ENCODE peak calls at places on chromosomes 1 and 21, in nine cellular contexts. One of them, this sample, is unnamed.

GRCh38 chr1:22206551-22207125 is 63.7 kb upstream of the WNT4 start:
- DNase-seq in GM06990: no peak
- DNase-seq in upper lobe of right lung: no peak
- DNase-seq in HL-60: no peak
- DNase-seq in psoas muscle: no peak
- DNase-seq in Caco-2: no peak
- DNase-seq in left lung: peak; percentile 16
- DNase-seq in prostate gland: no peak
- DNase-seq in testis: no peak
- DNase-seq in this sample: no peak

GRCh38 chr1:164524810-164525209 is 34.2 kb upstream of the PBX1 start:
- DNase-seq in prostate gland: no peak
- DNase-seq in HL-60: no peak
- DNase-seq in psoas muscle: no peak
- DNase-seq in GM06990: no peak
- DNase-seq in left lung: no peak
- DNase-seq in testis: no peak
- DNase-seq in Caco-2: no peak
- DNase-seq in upper lobe of right lung: no peak
- DNase-seq in this sample: no peak

GRCh38 chr1:204203206-204203767 is 7.0 kb upstream of the KISS1 start:
- DNase-seq in upper lobe of right lung: no peak
- DNase-seq in testis: no peak
- DNase-seq in Caco-2: no peak
- DNase-seq in left lung: no peak
- DNase-seq in GM06990: no peak
- DNase-seq in HL-60: no peak
- DNase-seq in psoas muscle: no peak
- DNase-seq in prostate gland: no peak
- DNase-seq in this sample: no peak

GRCh38 chr1:13730751-13731482 is 30.9 kb downstream of the PRDM2 start:
- DNase-seq in HL-60: peak; percentile 74
- DNase-seq in GM06990: peak; percentile 91
- DNase-seq in psoas muscle: peak; percentile 27
- DNase-seq in testis: peak; percentile 50
- DNase-seq in Caco-2: no peak
- DNase-seq in prostate gland: peak; percentile 13
- DNase-seq in upper lobe of right lung: peak; percentile 66
- DNase-seq in left lung: peak; percentile 64
- DNase-seq in this sample: no peak

GRCh38 chr1:175555266-175555665 is 188.1 kb downstream of the TNR start:
- DNase-seq in psoas muscle: no peak
- DNase-seq in upper lobe of right lung: no peak
- DNase-seq in prostate gland: no peak
- DNase-seq in Caco-2: no peak
- DNase-seq in GM06990: no peak
- DNase-seq in left lung: no peak
- DNase-seq in HL-60: no peak
- DNase-seq in testis: no peak
- DNase-seq in this sample: no peak

GRCh38 chr1:231118704-231119453 is 43.0 kb upstream of the TRIM67 start:
- DNase-seq in testis: no peak
- DNase-seq in psoas muscle: no peak
- DNase-seq in left lung: no peak
- DNase-seq in GM06990: no peak
- DNase-seq in prostate gland: no peak
- DNase-seq in upper lobe of right lung: no peak
- DNase-seq in HL-60: no peak
- DNase-seq in Caco-2: no peak
- DNase-seq in this sample: no peak

GRCh38 chr1:53084589-53084971 is 22.6 kb downstream of the PODN start:
- DNase-seq in left lung: no peak
- DNase-seq in upper lobe of right lung: no peak
- DNase-seq in prostate gland: no peak
- DNase-seq in HL-60: no peak
- DNase-seq in psoas muscle: no peak
- DNase-seq in Caco-2: no peak
- DNase-seq in GM06990: no peak
- DNase-seq in testis: no peak
- DNase-seq in this sample: no peak

GRCh38 chr1:57380923-57381322 is 42.9 kb downstream of the DAB1 start:
- DNase-seq in testis: no peak
- DNase-seq in prostate gland: no peak
- DNase-seq in upper lobe of right lung: no peak
- DNase-seq in psoas muscle: no peak
- DNase-seq in Caco-2: no peak
- DNase-seq in HL-60: no peak
- DNase-seq in left lung: no peak
- DNase-seq in GM06990: no peak
- DNase-seq in this sample: no peak

GRCh38 chr1:202806845-202807366 is 1.3 kb downstream of the KDM5B start:
- DNase-seq in upper lobe of right lung: peak; percentile 67
- DNase-seq in psoas muscle: no peak
- DNase-seq in GM06990: peak; percentile 48
- DNase-seq in testis: peak; percentile 60
- DNase-seq in prostate gland: peak; percentile 16
- DNase-seq in Caco-2: peak; percentile 27
- DNase-seq in HL-60: peak; percentile 62
- DNase-seq in left lung: peak; percentile 37
- DNase-seq in this sample: no peak

GRCh38 chr1:95252422-95252821 is 18.4 kb downstream of the RWDD3 start:
- DNase-seq in testis: no peak
- DNase-seq in left lung: no peak
- DNase-seq in prostate gland: no peak
- DNase-seq in upper lobe of right lung: no peak
- DNase-seq in HL-60: peak; percentile 5
- DNase-seq in Caco-2: no peak
- DNase-seq in GM06990: no peak
- DNase-seq in psoas muscle: no peak
- DNase-seq in this sample: no peak

GRCh38 chr1:246297314-246298273 is 209.5 kb downstream of the SMYD3 start:
- DNase-seq in prostate gland: no peak
- DNase-seq in psoas muscle: no peak
- DNase-seq in upper lobe of right lung: no peak
- DNase-seq in testis: no peak
- DNase-seq in GM06990: no peak
- DNase-seq in HL-60: no peak
- DNase-seq in Caco-2: no peak
- DNase-seq in left lung: no peak
- DNase-seq in this sample: no peak

GRCh38 chr1:1565340-1565739 is 9.3 kb downstream of the SSU72 start:
- DNase-seq in HL-60: no peak
- DNase-seq in psoas muscle: no peak
- DNase-seq in prostate gland: no peak
- DNase-seq in Caco-2: no peak
- DNase-seq in testis: no peak
- DNase-seq in left lung: no peak
- DNase-seq in GM06990: no peak
- DNase-seq in upper lobe of right lung: no peak
- DNase-seq in this sample: no peak

GRCh38 chr1:4128616-4129015 is 228.5 kb upstream of the C1orf174 start:
- DNase-seq in upper lobe of right lung: peak; percentile 55
- DNase-seq in Caco-2: no peak
- DNase-seq in psoas muscle: no peak
- DNase-seq in prostate gland: no peak
- DNase-seq in GM06990: no peak
- DNase-seq in testis: no peak
- DNase-seq in HL-60: no peak
- DNase-seq in left lung: no peak
- DNase-seq in this sample: no peak

GRCh38 chr1:10250663-10251062 is 40.3 kb downstream of the KIF1B start:
- DNase-seq in Caco-2: no peak
- DNase-seq in prostate gland: no peak
- DNase-seq in left lung: no peak
- DNase-seq in HL-60: no peak
- DNase-seq in psoas muscle: no peak
- DNase-seq in upper lobe of right lung: no peak
- DNase-seq in GM06990: no peak
- DNase-seq in testis: no peak
- DNase-seq in this sample: no peak

DNA sequence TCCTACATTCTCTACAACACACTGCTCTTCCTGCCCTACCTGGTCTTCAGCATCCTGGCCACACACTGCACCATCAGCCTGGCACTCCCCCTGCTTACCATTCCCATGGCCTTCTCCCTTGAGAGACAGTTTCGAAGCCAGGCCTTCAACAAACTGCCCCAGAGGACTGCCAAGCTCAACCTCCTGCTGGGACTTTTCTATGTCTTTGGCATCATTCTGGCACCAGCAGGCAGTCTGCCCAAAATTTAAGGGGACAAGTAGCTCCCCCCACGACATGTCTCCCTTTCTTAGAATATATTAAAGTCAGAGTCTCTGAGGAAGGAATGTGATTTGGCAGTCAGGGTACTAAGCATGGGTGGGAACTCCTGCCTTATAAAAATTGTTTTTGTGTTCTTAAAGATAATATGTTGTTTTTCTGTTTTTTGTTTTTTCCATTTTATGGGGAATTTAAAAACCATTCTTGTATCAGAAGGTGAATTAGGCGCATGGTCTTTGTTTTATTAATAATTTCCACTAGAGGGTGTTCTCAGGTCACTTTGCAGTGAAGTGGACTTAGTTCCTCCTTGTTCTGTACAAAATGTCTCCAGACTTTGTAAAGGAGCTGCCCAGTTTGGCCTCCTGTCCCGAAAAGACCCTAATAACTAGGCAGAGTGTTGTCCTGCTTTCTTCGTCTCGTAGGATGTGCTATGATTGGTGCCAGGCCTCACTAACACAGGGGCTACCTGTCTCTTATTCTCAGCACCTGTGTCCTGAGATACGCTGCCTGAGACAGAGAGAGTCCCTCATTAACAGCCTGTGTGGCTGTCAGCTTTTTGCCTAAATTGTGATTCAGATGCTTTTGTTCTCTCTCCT is 13.1 kb downstream of the UBIAD1 start:
- DNase-seq in Caco-2: no peak
- DNase-seq in left lung: no peak
- DNase-seq in HL-60: no peak
- DNase-seq in testis: no peak
- DNase-seq in upper lobe of right lung: no peak
- DNase-seq in psoas muscle: no peak
- DNase-seq in GM06990: no peak
- DNase-seq in prostate gland: no peak
- DNase-seq in this sample: no peak
- TF ChIP-seq CTCF in Caco-2: peak; percentile 14
- TF ChIP-seq CTCF in left lung: peak; percentile 6
- TF ChIP-seq CTCF in HL-60: no peak
- TF ChIP-seq CTCF in testis: peak; percentile 28
- TF ChIP-seq CTCF in upper lobe of right lung: no peak
- TF ChIP-seq CTCF in psoas muscle: peak; percentile 26
- TF ChIP-seq CTCF in GM06990: no peak
- TF ChIP-seq CTCF in prostate gland: peak; percentile 15
- TF ChIP-seq CTCF in this sample: peak; percentile 10

DNA sequence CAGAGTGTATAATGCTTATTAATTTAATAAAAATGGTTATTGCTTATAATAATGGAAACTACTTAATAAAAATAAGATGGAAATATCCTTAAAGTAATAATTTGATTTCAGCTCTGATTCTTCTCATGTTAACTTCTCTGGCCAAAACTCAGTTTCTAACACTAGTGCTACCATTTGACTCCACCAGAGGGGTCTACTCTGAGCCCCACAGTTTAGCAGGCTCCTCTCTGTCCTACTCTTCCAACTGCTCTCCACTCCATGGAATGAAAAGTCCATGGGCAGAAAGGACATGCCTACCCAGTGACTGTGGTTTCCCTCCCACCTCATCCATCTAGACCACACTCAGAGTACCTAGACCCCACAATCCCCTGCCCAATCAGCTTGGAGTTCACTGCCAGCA is 489.1 kb upstream of the CAMK1G start:
- DNase-seq in GM06990: no peak
- DNase-seq in testis: no peak
- DNase-seq in prostate gland: no peak
- DNase-seq in psoas muscle: no peak
- DNase-seq in upper lobe of right lung: no peak
- DNase-seq in left lung: no peak
- DNase-seq in HL-60: no peak
- DNase-seq in Caco-2: no peak
- DNase-seq in this sample: no peak
- TF ChIP-seq CTCF in GM06990: no peak
- TF ChIP-seq CTCF in testis: no peak
- TF ChIP-seq CTCF in prostate gland: no peak
- TF ChIP-seq CTCF in psoas muscle: no peak
- TF ChIP-seq CTCF in upper lobe of right lung: no peak
- TF ChIP-seq CTCF in left lung: no peak
- TF ChIP-seq CTCF in HL-60: no peak
- TF ChIP-seq CTCF in Caco-2: no peak
- TF ChIP-seq CTCF in this sample: no peak

GRCh38 chr21:31920275-31920674 is 47.5 kb downstream of the HUNK start:
- DNase-seq in HL-60: no peak
- DNase-seq in testis: no peak
- DNase-seq in upper lobe of right lung: no peak
- DNase-seq in psoas muscle: no peak
- DNase-seq in Caco-2: no peak
- DNase-seq in GM06990: no peak
- DNase-seq in prostate gland: no peak
- DNase-seq in left lung: no peak
- DNase-seq in this sample: no peak

GRCh38 chr21:31917108-31917507 is 44.3 kb downstream of the HUNK start:
- DNase-seq in HL-60: no peak
- DNase-seq in GM06990: no peak
- DNase-seq in upper lobe of right lung: no peak
- DNase-seq in psoas muscle: peak; percentile 46
- DNase-seq in testis: no peak
- DNase-seq in prostate gland: no peak
- DNase-seq in Caco-2: no peak
- DNase-seq in left lung: no peak
- DNase-seq in this sample: no peak

GRCh38 chr21:31915566-31915965 is 42.7 kb downstream of the HUNK start:
- DNase-seq in Caco-2: no peak
- DNase-seq in HL-60: no peak
- DNase-seq in upper lobe of right lung: no peak
- DNase-seq in prostate gland: no peak
- DNase-seq in psoas muscle: no peak
- DNase-seq in testis: no peak
- DNase-seq in left lung: no peak
- DNase-seq in GM06990: no peak
- DNase-seq in this sample: no peak

GRCh38 chr21:31921079-31921478 is 48.3 kb downstream of the HUNK start:
- DNase-seq in upper lobe of right lung: no peak
- DNase-seq in Caco-2: no peak
- DNase-seq in HL-60: no peak
- DNase-seq in left lung: no peak
- DNase-seq in prostate gland: no peak
- DNase-seq in GM06990: no peak
- DNase-seq in testis: no peak
- DNase-seq in psoas muscle: no peak
- DNase-seq in this sample: no peak

GRCh38 chr21:31918250-31918775 is 45.5 kb downstream of the HUNK start:
- DNase-seq in Caco-2: no peak
- DNase-seq in HL-60: no peak
- DNase-seq in prostate gland: no peak
- DNase-seq in upper lobe of right lung: no peak
- DNase-seq in left lung: no peak
- DNase-seq in GM06990: no peak
- DNase-seq in testis: no peak
- DNase-seq in psoas muscle: no peak
- DNase-seq in this sample: no peak
- TF ChIP-seq CTCF in Caco-2: no peak
- TF ChIP-seq CTCF in HL-60: no peak
- TF ChIP-seq CTCF in prostate gland: no peak
- TF ChIP-seq CTCF in upper lobe of right lung: no peak
- TF ChIP-seq CTCF in left lung: no peak
- TF ChIP-seq CTCF in GM06990: no peak
- TF ChIP-seq CTCF in testis: no peak
- TF ChIP-seq CTCF in psoas muscle: no peak
- TF ChIP-seq CTCF in this sample: no peak

GRCh38 chr1:59146651-59147358 is 150.1 kb upstream of the FGGY start:
- DNase-seq in upper lobe of right lung: peak; percentile 70
- DNase-seq in psoas muscle: peak; percentile 61
- DNase-seq in GM06990: peak; percentile 82
- DNase-seq in left lung: peak; percentile 50
- DNase-seq in testis: peak; percentile 56
- DNase-seq in HL-60: no peak
- DNase-seq in Caco-2: peak; percentile 14
- DNase-seq in prostate gland: no peak
- DNase-seq in this sample: no peak
- TF ChIP-seq CTCF in upper lobe of right lung: peak; percentile 29
- TF ChIP-seq CTCF in psoas muscle: peak; percentile 16
- TF ChIP-seq CTCF in GM06990: peak; percentile 10
- TF ChIP-seq CTCF in left lung: no peak
- TF ChIP-seq CTCF in testis: no peak
- TF ChIP-seq CTCF in HL-60: no peak
- TF ChIP-seq CTCF in Caco-2: no peak
- TF ChIP-seq CTCF in prostate gland: no peak
- TF ChIP-seq CTCF in this sample: peak; percentile 20